ENCODE peak calls at places on chromosomes 6 and 20, in eight cellular contexts. U is T-helper 1 cell; K is cardiac fibroblast; B is iris pigment epithelial cell; E is RKO; O is NCI-H2029 treated with DMSO at 0.1 percent for 48 hours; T is stimulated activated naive CD8-positive, alpha-beta T cell treated with anti-CD3 and anti-CD28 coated beads, Interleukin-15, Interleukin-2, amounts not matched to agents 100 U/mL and 50 U/mL, for 24 hours; M is NCI-H1092 treated with DMSO at 0.1 percent for 48 hours. A is an unnamed sample.

GRCh38 chr20:25296094-25297093 is 48.5 kb downstream of the PYGB start:
- DNase-seq in U (no peak), K (peak; percentile 32), B (peak; percentile 19), E (peak; percentile 47), O (no peak), T (peak; percentile 37), M (no peak), A (peak; percentile 31)

GRCh38 chr20:58307270-58307669 is 2.2 kb upstream of the RAB22A start:
- DNase-seq in U (no peak), K (no peak), B (no peak), E (no peak), O (no peak), T (no peak), M (no peak), A (no peak)

GRCh38 chr6:71248866-71249265 is 39.7 kb upstream of the OGFRL1 start:
- DNase-seq in U (no peak), K (no peak), B (no peak), E (no peak), O (no peak), T (no peak), M (no peak), A (no peak)

GRCh38 chr6:138231399-138231886 is 13.2 kb upstream of the PBOV1 start:
- DNase-seq in U (no peak), K (no peak), B (peak; percentile 7), E (no peak), O (peak; percentile 51), T (no peak), M (peak; percentile 62), A (no peak)

GRCh38 chr6:41596807-41597206 is 41.5 kb upstream of the MDFI start:
- DNase-seq in U (no peak), K (no peak), B (no peak), E (no peak), O (no peak), T (no peak), M (no peak), A (no peak)

GRCh38 chr6:33857301-33858052 is 53.7 kb upstream of the MLN start:
- DNase-seq in U (no peak), K (no peak), B (no peak), E (no peak), O (no peak), T (no peak), M (no peak), A (no peak)

GRCh38 chr6:363291-363690 is 28.3 kb upstream of the IRF4 start:
- DNase-seq in U (no peak), K (no peak), B (no peak), E (no peak), O (no peak), T (no peak), M (no peak), A (no peak)

GRCh38 chr20:38604873-38605303 is 3.3 kb downstream of the ARHGAP40 start:
- DNase-seq in U (no peak), K (peak; percentile 15), B (peak; percentile 80), E (peak; percentile 72), O (no peak), T (no peak), M (no peak), A (peak; percentile 92)

GRCh38 chr6:50820590-50821234 is 2.0 kb downstream of the TFAP2B start:
- DNase-seq in U (no peak), K (no peak), B (peak; percentile 5), E (no peak), O (no peak), T (no peak), M (no peak), A (no peak)

GRCh38 chr6:113315879-113316278 is 541.3 kb upstream of the MARCKS start:
- DNase-seq in U (no peak), K (peak; percentile 87), B (no peak), E (no peak), O (no peak), T (no peak), M (no peak), A (peak; percentile 29)

GRCh38 chr6:113361014-113361645 is 496.0 kb upstream of the MARCKS start:
- DNase-seq in U (no peak), K (no peak), B (peak; percentile 94), E (no peak), O (peak; percentile 82), T (no peak), M (no peak), A (peak; percentile 47)

GRCh38 chr6:34572585-34572984 is 16.5 kb upstream of the SPDEF start:
- DNase-seq in U (no peak), K (no peak), B (no peak), E (no peak), O (no peak), T (no peak), M (no peak), A (no peak)

GRCh38 chr6:98927534-98927933 is 20.2 kb downstream of the FBXL4 start:
- DNase-seq in U (no peak), K (no peak), B (no peak), E (no peak), O (peak; percentile 45), T (no peak), M (peak; percentile 82), A (no peak)

GRCh38 chr20:37556538-37556937 is 28.9 kb upstream of the BLCAP start:
- DNase-seq in U (no peak), K (no peak), B (no peak), E (no peak), O (no peak), T (no peak), M (no peak), A (no peak)

GRCh38 chr6:34273242-34273805 is 24.5 kb upstream of the SMIM29 start:
- DNase-seq in U (no peak), K (peak; percentile 79), B (peak; percentile 68), E (no peak), O (no peak), T (no peak), M (no peak), A (no peak)

GRCh38 chr6:13406051-13406477 is 77.7 kb upstream of the TBC1D7 start:
- DNase-seq in U (no peak), K (no peak), B (no peak), E (no peak), O (no peak), T (no peak), M (no peak), A (no peak)

GRCh38 chr6:18432180-18432579 is 45.0 kb downstream of the RNF144B start:
- DNase-seq in U (no peak), K (peak; percentile 0), B (peak; percentile 93), E (peak; percentile 1), O (no peak), T (no peak), M (no peak), A (peak; percentile 83)

GRCh38 chr6:70375882-70376281 is 37.4 kb upstream of the FAM135A start:
- DNase-seq in U (no peak), K (no peak), B (no peak), E (no peak), O (no peak), T (no peak), M (no peak), A (peak; percentile 27)

GRCh38 chr20:50595433-50595895 is 85.3 kb downstream of the PTPN1 start:
- DNase-seq in U (no peak), K (no peak), B (no peak), E (no peak), O (no peak), T (no peak), M (no peak), A (no peak)

GRCh38 chr20:57167971-57168693 is 98.3 kb downstream of the BMP7 start:
- DNase-seq in U (no peak), K (no peak), B (no peak), E (no peak), O (no peak), T (no peak), M (no peak), A (no peak)

GRCh38 chr6:147787407-147787806 is 278.9 kb downstream of the SAMD5 start:
- DNase-seq in U (no peak), K (no peak), B (no peak), E (no peak), O (no peak), T (no peak), M (no peak), A (peak; percentile 23)

GRCh38 chr20:19970256-19970765 is 46.9 kb upstream of the NAA20 start:
- DNase-seq in U (no peak), K (no peak), B (no peak), E (no peak), O (no peak), T (no peak), M (no peak), A (no peak)

GRCh38 chr20:63124092-63124781 is 91.7 kb downstream of the YTHDF1 start:
- DNase-seq in U (no peak), K (no peak), B (no peak), E (peak; percentile 82), O (no peak), T (no peak), M (no peak), A (peak; percentile 48)

GRCh38 chr20:2142649-2143048 is 41.0 kb downstream of the STK35 start:
- DNase-seq in U (no peak), K (no peak), B (no peak), E (no peak), O (no peak), T (no peak), M (no peak), A (no peak)

GRCh38 chr6:31906122-31906521 is 4.2 kb upstream of the ZBTB12 start:
- DNase-seq in U (no peak), K (no peak), B (no peak), E (no peak), O (no peak), T (no peak), M (no peak), A (no peak)

GRCh38 chr6:105483492-105483891 is 80.6 kb upstream of the PREP start:
- DNase-seq in U (no peak), K (peak; percentile 29), B (peak; percentile 57), E (no peak), O (no peak), T (no peak), M (no peak), A (no peak)

GRCh38 chr6:96330884-96331283 is 190.7 kb upstream of the UFL1 start:
- DNase-seq in U (no peak), K (no peak), B (no peak), E (no peak), O (no peak), T (no peak), M (no peak), A (no peak)

GRCh38 chr20:50191566-50192363 is 1.1 kb downstream of the CEBPB start:
- DNase-seq in U (peak; percentile 39), K (peak; percentile 53), B (peak; percentile 63), E (peak; percentile 70), O (no peak), T (peak; percentile 69), M (peak; percentile 49), A (peak; percentile 22)

A was measured in MCF 10A.